ENCODE peak calls at places on chromosomes 5 and 9, in seven cellular contexts. G, W, P, X, H, S and M are unnamed samples.

GRCh38 chr9:88775037-88775471 is 216.2 kb upstream of the S1PR3 start:
- DNase-seq in X (peak; percentile 99), P (no peak), H (no peak), W (peak; percentile 69), S (no peak), G (peak; percentile 85), M (peak; percentile 92)

GRCh38 chr5:163809480-163809879 is 304.1 kb downstream of the MAT2B start:
- DNase-seq in S (peak; percentile 3), X (peak; percentile 14), P (no peak), H (no peak), G (no peak), W (no peak), M (no peak)

GRCh38 chr5:82107277-82107676 is 135.5 kb downstream of the ATG10 start:
- DNase-seq in P (no peak), S (peak; percentile 35), H (peak; percentile 12), G (no peak), X (peak; percentile 2), W (peak; percentile 3), M (peak; percentile 12)

GRCh38 chr9:134453776-134454175 is 127.5 kb downstream of the RXRA start:
- DNase-seq in H (no peak), G (no peak), W (no peak), X (no peak), S (no peak), P (no peak), M (no peak)

GRCh38 chr9:87534957-87535356 is 37.3 kb downstream of the DAPK1 start:
- DNase-seq in X (no peak), H (no peak), S (no peak), P (no peak), G (no peak), W (no peak), M (no peak)

GRCh38 chr5:82812575-82812974 is 264.6 kb downstream of the TMEM167A start:
- DNase-seq in S (no peak), H (no peak), X (peak; percentile 47), W (peak; percentile 5), P (no peak), G (no peak), M (no peak)

GRCh38 chr9:110283736-110284135 is 27.4 kb upstream of the TXN start:
- DNase-seq in P (no peak), X (peak; percentile 19), H (no peak), S (no peak), W (no peak), G (no peak), M (no peak)

GRCh38 chr5:93117753-93118531 is 463.1 kb downstream of the NR2F1-AS1 start:
- DNase-seq in W (no peak), P (no peak), H (no peak), X (peak; percentile 53), G (peak; percentile 13), S (no peak), M (peak; percentile 65)

GRCh38 chr5:133397432-133397831 is 214.9 kb downstream of the FSTL4 start:
- DNase-seq in W (no peak), P (no peak), H (no peak), S (no peak), X (no peak), G (no peak), M (no peak)

GRCh38 chr5:167657016-167657415 is 634.4 kb upstream of the WWC1 start:
- DNase-seq in X (no peak), S (no peak), G (no peak), H (no peak), P (no peak), W (no peak), M (no peak)

GRCh38 chr5:36719266-36719665 is 112.9 kb downstream of the SLC1A3 start:
- DNase-seq in G (no peak), W (no peak), H (no peak), P (no peak), S (no peak), X (no peak), M (no peak)

GRCh38 chr9:136670571-136671253 is 8.0 kb downstream of the EGFL7 start:
- DNase-seq in X (no peak), S (no peak), G (no peak), W (no peak), P (no peak), H (no peak), M (no peak)

DNA sequence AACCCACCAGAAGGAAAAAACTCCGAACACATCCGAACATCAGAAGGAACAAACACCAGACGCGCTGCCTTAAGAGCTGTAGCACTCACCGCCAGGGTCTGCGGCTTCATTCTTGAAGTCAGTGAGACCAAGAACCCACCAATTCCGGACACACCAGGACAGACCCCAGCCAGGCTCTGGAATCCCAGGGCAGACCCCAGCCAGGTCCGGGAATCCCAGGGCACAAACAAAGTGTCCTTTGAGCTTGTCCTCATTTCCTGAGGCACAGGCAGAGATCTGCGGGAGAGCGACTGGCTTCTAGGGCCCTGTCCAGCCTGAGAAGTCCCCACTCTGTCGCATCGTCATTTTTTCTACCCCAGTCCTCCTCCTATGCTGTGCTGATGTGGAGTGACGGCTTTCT is 461.1 kb downstream of the ACTL7B start:
- DNase-seq in G (no peak), H (no peak), S (no peak), W (no peak), P (no peak), X (no peak), M (no peak)
- H3K4me3 ChIP-seq in G (no peak overlapping the region), H (no peak overlapping the region), S (no peak overlapping the region), W (no peak overlapping the region), P (no peak overlapping the region), X (no peak overlapping the region), M (no peak overlapping the region)

GRCh38 chr5:66239034-66239433 is 94.9 kb downstream of the SREK1 start:
- DNase-seq in P (no peak), S (no peak), W (no peak), H (no peak), X (no peak), G (no peak), M (no peak)
- TF ChIP-seq CTCF in P (no peak), S (no peak), W (peak; percentile 19), H (peak; percentile 49), X (no peak), G (peak; percentile 11), M (no peak)

GRCh38 chr5:95734916-95735315 is 3.8 kb downstream of the RHOBTB3 start:
- DNase-seq in H (no peak), S (no peak), P (no peak), W (peak; percentile 76), G (peak; percentile 27), X (peak; percentile 90), M (no peak)
- H3K4me3 ChIP-seq in H (no peak overlapping the region), S (no peak overlapping the region), P (no peak overlapping the region), W (peak overlapping the region; percentile 83), G (peak overlapping the region; percentile 91), X (peak overlapping the region; percentile 98), M (peak overlapping the region; percentile 87)

GRCh38 chr5:78964889-78965288 is 20.2 kb downstream of the ARSB start:
- DNase-seq in H (peak; percentile 54), G (peak; percentile 59), X (peak; percentile 64), S (peak; percentile 60), P (no peak), W (peak; percentile 78), M (peak; percentile 79)
- TF ChIP-seq CTCF in H (peak; percentile 45), G (peak; percentile 63), X (peak; percentile 47), S (peak; percentile 42), P (no peak), W (peak; percentile 45), M (peak; percentile 37)

DNA sequence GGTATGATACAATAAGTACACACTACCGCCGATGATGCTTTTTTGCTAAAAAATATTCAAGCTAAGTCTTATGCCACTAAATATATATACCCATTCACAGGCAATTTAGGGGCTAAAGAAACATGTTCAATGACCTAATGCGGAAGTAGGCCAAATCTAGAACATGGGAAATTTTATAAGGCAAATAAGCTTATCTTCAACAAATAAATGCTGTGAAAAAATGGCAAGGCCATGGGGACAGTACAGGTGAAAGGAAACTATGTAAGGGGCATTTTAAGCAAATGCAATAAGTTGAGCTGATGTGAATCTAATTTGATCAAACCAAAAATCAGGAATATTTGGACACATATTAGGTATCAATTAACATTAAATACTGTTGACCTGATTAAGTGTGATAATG is 339.5 kb upstream of the EDIL3 start:
- DNase-seq in P (no peak), X (no peak), W (no peak), G (no peak), H (no peak), S (no peak), M (no peak)
- H3K4me3 ChIP-seq in P (no peak overlapping the region), X (no peak overlapping the region), W (no peak overlapping the region), G (no peak overlapping the region), H (no peak overlapping the region), S (no peak overlapping the region), M (no peak overlapping the region)

GRCh38 chr9:34178698-34179527 is at the start of gene UBAP1:
- DNase-seq in G (peak; percentile 86), W (peak; percentile 94), X (peak; percentile 98), H (peak; percentile 83), S (peak; percentile 97), P (peak; percentile 89), M (peak; percentile 97)

GRCh38 chr9:34176089-34176488 is 2.8 kb upstream of the UBAP1 start:
- DNase-seq in X (no peak), P (no peak), W (no peak), G (no peak), S (no peak), H (no peak), M (no peak)

GRCh38 chr9:34179528-34180138 is 790 bp downstream of the UBAP1 start:
- DNase-seq in P (no peak), X (peak; percentile 24), S (peak; percentile 9), G (no peak), H (no peak), W (no peak), M (peak; percentile 71)

DNA sequence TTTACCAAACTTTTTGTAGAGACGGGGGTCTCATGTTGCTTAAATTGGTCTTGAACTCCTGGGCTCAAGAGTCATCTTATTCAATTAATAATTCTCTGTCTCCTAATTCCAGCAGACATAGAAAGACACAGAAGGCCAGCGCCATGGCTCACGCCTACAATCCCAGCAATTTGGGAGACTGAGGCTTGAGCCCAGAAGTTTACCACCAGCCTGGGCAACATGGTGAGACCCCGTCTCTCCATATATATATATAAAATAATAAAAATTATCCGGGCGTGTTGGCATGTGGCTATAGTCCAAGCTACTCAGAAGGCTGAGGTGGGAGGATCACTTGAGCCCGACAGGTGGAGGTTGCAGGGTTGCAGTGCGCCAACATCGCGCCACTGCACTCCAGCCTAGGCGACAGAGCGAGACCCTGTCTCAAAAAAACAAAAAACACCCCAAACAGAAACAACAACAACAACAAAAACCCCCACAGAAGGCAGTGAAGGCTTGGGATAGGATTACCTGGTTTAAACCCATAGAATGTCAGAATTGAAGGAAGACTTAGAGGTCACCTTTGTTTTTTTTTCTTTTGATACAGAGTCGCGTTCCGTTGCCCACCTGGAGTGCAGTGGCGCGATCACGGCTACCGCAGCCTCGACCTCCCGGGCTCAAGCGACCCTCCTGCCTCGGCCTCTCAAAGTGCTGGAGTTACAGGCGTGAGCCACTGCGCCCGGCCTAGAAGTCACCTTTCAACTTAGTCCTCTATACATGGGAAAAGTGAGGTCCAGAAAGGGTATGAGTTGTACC is 741 bp upstream of the UBAP1 start:
- DNase-seq in P (no peak), X (no peak), G (no peak), W (no peak), S (no peak), H (no peak), M (no peak)
- TF ChIP-seq CTCF in P (no peak), X (no peak), G (no peak), W (no peak), S (no peak), H (no peak), M (no peak)